ENCODE peak calls at places on chromosomes 5 and 9, in five cellular contexts. One of them, this sample, is unnamed.

GRCh38 chr9:124779368-124780059 is 2.6 kb downstream of the OLFML2A start:
- DNase-seq in astrocyte: peak
- DNase-seq in gastrocnemius medialis: peak
- DNase-seq in A549: peak
- DNase-seq in progenitor cell of endocrine pancreas: no peak
- DNase-seq in this sample: peak

GRCh38 chr5:36570268-36570667 is 36.1 kb upstream of the SLC1A3 start:
- DNase-seq in astrocyte: peak
- DNase-seq in gastrocnemius medialis: no peak
- DNase-seq in A549: no peak
- DNase-seq in progenitor cell of endocrine pancreas: no peak
- DNase-seq in this sample: no peak

GRCh38 chr9:115022760-115023434 is 92.5 kb upstream of the TNFSF8 start:
- DNase-seq in astrocyte: peak
- DNase-seq in gastrocnemius medialis: no peak
- DNase-seq in A549: no peak
- DNase-seq in progenitor cell of endocrine pancreas: no peak
- DNase-seq in this sample: no peak

GRCh38 chr5:4802044-4802443 is 338.1 kb upstream of the ADAMTS16 start:
- DNase-seq in astrocyte: peak
- DNase-seq in gastrocnemius medialis: no peak
- DNase-seq in A549: no peak
- DNase-seq in progenitor cell of endocrine pancreas: no peak
- DNase-seq in this sample: no peak

GRCh38 chr5:159518361-159518760 is 188.1 kb upstream of the IL12B start:
- DNase-seq in astrocyte: peak
- DNase-seq in gastrocnemius medialis: no peak
- DNase-seq in A549: no peak
- DNase-seq in progenitor cell of endocrine pancreas: no peak
- DNase-seq in this sample: no peak

GRCh38 chr5:79190235-79190529 is 45.7 kb upstream of the JMY start:
- DNase-seq in astrocyte: no peak
- DNase-seq in gastrocnemius medialis: no peak
- DNase-seq in A549: no peak
- DNase-seq in progenitor cell of endocrine pancreas: no peak
- DNase-seq in this sample: no peak

GRCh38 chr5:96823900-96824351 is 16.2 kb upstream of the ERAP1 start:
- DNase-seq in astrocyte: peak
- DNase-seq in gastrocnemius medialis: no peak
- DNase-seq in A549: peak
- DNase-seq in progenitor cell of endocrine pancreas: no peak
- DNase-seq in this sample: no peak

GRCh38 chr9:127723013-127723412 is 7.1 kb downstream of the TTC16 start:
- DNase-seq in astrocyte: no peak
- DNase-seq in gastrocnemius medialis: no peak
- DNase-seq in A549: no peak
- DNase-seq in progenitor cell of endocrine pancreas: no peak
- DNase-seq in this sample: no peak

GRCh38 chr9:125561497-125562148 is 145.4 kb downstream of the MAPKAP1 start:
- DNase-seq in astrocyte: no peak
- DNase-seq in gastrocnemius medialis: no peak
- DNase-seq in A549: no peak
- DNase-seq in progenitor cell of endocrine pancreas: no peak
- DNase-seq in this sample: no peak

GRCh38 chr5:103385722-103386121 is 127.2 kb downstream of the MACIR start:
- DNase-seq in astrocyte: no peak
- DNase-seq in gastrocnemius medialis: no peak
- DNase-seq in A549: no peak
- DNase-seq in progenitor cell of endocrine pancreas: no peak
- DNase-seq in this sample: no peak

GRCh38 chr9:78903581-78903980 is 606.7 kb downstream of the PSAT1 start:
- DNase-seq in astrocyte: no peak
- DNase-seq in gastrocnemius medialis: no peak
- DNase-seq in A549: no peak
- DNase-seq in progenitor cell of endocrine pancreas: no peak
- DNase-seq in this sample: no peak

GRCh38 chr9:105713939-105714331 is 19.6 kb downstream of the TMEM38B start:
- DNase-seq in astrocyte: no peak
- DNase-seq in gastrocnemius medialis: no peak
- DNase-seq in A549: no peak
- DNase-seq in progenitor cell of endocrine pancreas: no peak
- DNase-seq in this sample: no peak

GRCh38 chr5:23042231-23042630 is 189.1 kb upstream of the CDH12 start:
- DNase-seq in astrocyte: no peak
- DNase-seq in gastrocnemius medialis: no peak
- DNase-seq in A549: no peak
- DNase-seq in progenitor cell of endocrine pancreas: no peak
- DNase-seq in this sample: no peak

GRCh38 chr9:116795859-116796258 is 108.8 kb downstream of the TRIM32 start:
- DNase-seq in astrocyte: no peak
- DNase-seq in gastrocnemius medialis: no peak
- DNase-seq in A549: no peak
- DNase-seq in progenitor cell of endocrine pancreas: no peak
- DNase-seq in this sample: no peak

GRCh38 chr9:76969716-76970115 is 49.7 kb upstream of the FOXB2 start:
- DNase-seq in astrocyte: no peak
- DNase-seq in gastrocnemius medialis: no peak
- DNase-seq in A549: no peak
- DNase-seq in progenitor cell of endocrine pancreas: no peak
- DNase-seq in this sample: no peak

GRCh38 chr5:168721354-168721753 is 142.2 kb upstream of the PANK3 start:
- DNase-seq in astrocyte: no peak
- DNase-seq in gastrocnemius medialis: no peak
- DNase-seq in A549: no peak
- DNase-seq in progenitor cell of endocrine pancreas: no peak
- DNase-seq in this sample: no peak

GRCh38 chr9:135797507-135798302 is 95.7 kb downstream of the KCNT1 start:
- DNase-seq in astrocyte: no peak
- DNase-seq in gastrocnemius medialis: peak
- DNase-seq in A549: peak
- DNase-seq in progenitor cell of endocrine pancreas: peak
- DNase-seq in this sample: peak

GRCh38 chr5:116622375-116623075 is 47.9 kb upstream of the SEMA6A start:
- DNase-seq in astrocyte: no peak
- DNase-seq in gastrocnemius medialis: no peak
- DNase-seq in A549: no peak
- DNase-seq in progenitor cell of endocrine pancreas: no peak
- DNase-seq in this sample: no peak

GRCh38 chr9:125674981-125675973 is 31.7 kb downstream of the MAPKAP1 start:
- DNase-seq in astrocyte: peak
- DNase-seq in gastrocnemius medialis: no peak
- DNase-seq in A549: peak
- DNase-seq in progenitor cell of endocrine pancreas: no peak
- DNase-seq in this sample: no peak

GRCh38 chr5:10310073-10310779 is 2.5 kb upstream of the CMBL start:
- DNase-seq in astrocyte: peak
- DNase-seq in gastrocnemius medialis: peak
- DNase-seq in A549: peak
- DNase-seq in progenitor cell of endocrine pancreas: no peak
- DNase-seq in this sample: no peak

GRCh38 chr9:3948826-3949578 is 350.9 kb downstream of the GLIS3 start:
- DNase-seq in astrocyte: peak
- DNase-seq in gastrocnemius medialis: no peak
- DNase-seq in A549: no peak
- DNase-seq in progenitor cell of endocrine pancreas: no peak
- DNase-seq in this sample: no peak

GRCh38 chr5:141904551-141904950 is 19.1 kb upstream of the DELE1 start:
- DNase-seq in astrocyte: no peak
- DNase-seq in gastrocnemius medialis: no peak
- DNase-seq in A549: no peak
- DNase-seq in progenitor cell of endocrine pancreas: no peak
- DNase-seq in this sample: no peak

GRCh38 chr9:106619211-106619610 is 243.8 kb upstream of the ZNF462 start:
- DNase-seq in astrocyte: peak
- DNase-seq in gastrocnemius medialis: no peak
- DNase-seq in A549: no peak
- DNase-seq in progenitor cell of endocrine pancreas: no peak
- DNase-seq in this sample: no peak

GRCh38 chr9:101376117-101376866 is 8.5 kb downstream of the BAAT start:
- DNase-seq in astrocyte: peak
- DNase-seq in gastrocnemius medialis: no peak
- DNase-seq in A549: peak
- DNase-seq in progenitor cell of endocrine pancreas: no peak
- DNase-seq in this sample: no peak

GRCh38 chr5:90477073-90477472 is 2.4 kb downstream of the POLR3G start:
- DNase-seq in astrocyte: no peak
- DNase-seq in gastrocnemius medialis: no peak
- DNase-seq in A549: no peak
- DNase-seq in progenitor cell of endocrine pancreas: no peak
- DNase-seq in this sample: peak

GRCh38 chr5:152113401-152113800 is 188.8 kb upstream of the GLRA1 start:
- DNase-seq in astrocyte: no peak
- DNase-seq in gastrocnemius medialis: no peak
- DNase-seq in A549: no peak
- DNase-seq in progenitor cell of endocrine pancreas: no peak
- DNase-seq in this sample: no peak

GRCh38 chr9:136786451-136786850 is 4.7 kb upstream of the TMEM141 start:
- DNase-seq in astrocyte: no peak
- DNase-seq in gastrocnemius medialis: no peak
- DNase-seq in A549: no peak
- DNase-seq in progenitor cell of endocrine pancreas: no peak
- DNase-seq in this sample: no peak

GRCh38 chr9:35579130-35579529 is 25.9 kb upstream of the TESK1 start:
- DNase-seq in astrocyte: no peak
- DNase-seq in gastrocnemius medialis: no peak
- DNase-seq in A549: no peak
- DNase-seq in progenitor cell of endocrine pancreas: no peak
- DNase-seq in this sample: no peak

GRCh38 chr5:15645376-15645775 is 145.4 kb downstream of the FBXL7 start:
- DNase-seq in astrocyte: peak
- DNase-seq in gastrocnemius medialis: no peak
- DNase-seq in A549: no peak
- DNase-seq in progenitor cell of endocrine pancreas: no peak
- DNase-seq in this sample: no peak

GRCh38 chr5:66440202-66440680 is 156.0 kb upstream of the MAST4 start:
- DNase-seq in astrocyte: peak
- DNase-seq in gastrocnemius medialis: no peak
- DNase-seq in A549: no peak
- DNase-seq in progenitor cell of endocrine pancreas: no peak
- DNase-seq in this sample: no peak

GRCh38 chr9:133440884-133441283 is 18.7 kb downstream of the ADAMTS13 start:
- DNase-seq in astrocyte: no peak
- DNase-seq in gastrocnemius medialis: no peak
- DNase-seq in A549: no peak
- DNase-seq in progenitor cell of endocrine pancreas: no peak
- DNase-seq in this sample: no peak

GRCh38 chr5:145697251-145698016 is 137.7 kb downstream of the PRELID2 start:
- DNase-seq in astrocyte: peak
- DNase-seq in gastrocnemius medialis: no peak
- DNase-seq in A549: peak
- DNase-seq in progenitor cell of endocrine pancreas: no peak
- DNase-seq in this sample: peak

GRCh38 chr5:62354028-62354874 is 48.2 kb downstream of the KIF2A start:
- DNase-seq in astrocyte: peak
- DNase-seq in gastrocnemius medialis: no peak
- DNase-seq in A549: peak
- DNase-seq in progenitor cell of endocrine pancreas: no peak
- DNase-seq in this sample: no peak

GRCh38 chr9:108580021-108580439 is 275.8 kb downstream of the ACTL7B start:
- DNase-seq in astrocyte: no peak
- DNase-seq in gastrocnemius medialis: no peak
- DNase-seq in A549: peak
- DNase-seq in progenitor cell of endocrine pancreas: no peak
- DNase-seq in this sample: no peak

GRCh38 chr9:130992059-130993032 is 16.6 kb upstream of the LAMC3 start:
- DNase-seq in astrocyte: no peak
- DNase-seq in gastrocnemius medialis: no peak
- DNase-seq in A549: no peak
- DNase-seq in progenitor cell of endocrine pancreas: no peak
- DNase-seq in this sample: no peak

GRCh38 chr5:179820483-179821297 is at the start of gene SQSTM1:
- DNase-seq in astrocyte: peak
- DNase-seq in gastrocnemius medialis: peak
- DNase-seq in A549: peak
- DNase-seq in progenitor cell of endocrine pancreas: peak
- DNase-seq in this sample: peak
- TF ChIP-seq CTCF in astrocyte: no peak
- TF ChIP-seq CTCF in gastrocnemius medialis: peak
- TF ChIP-seq CTCF in A549: no peak
- TF ChIP-seq CTCF in progenitor cell of endocrine pancreas: peak
- TF ChIP-seq CTCF in this sample: no peak

GRCh38 chr5:171629221-171630005 is 156.2 kb upstream of the SMIM23 start:
- DNase-seq in astrocyte: no peak
- DNase-seq in gastrocnemius medialis: no peak
- DNase-seq in A549: peak
- DNase-seq in progenitor cell of endocrine pancreas: no peak
- DNase-seq in this sample: no peak
- TF ChIP-seq CTCF in astrocyte: peak
- TF ChIP-seq CTCF in gastrocnemius medialis: no peak
- TF ChIP-seq CTCF in A549: no peak
- TF ChIP-seq CTCF in progenitor cell of endocrine pancreas: no peak
- TF ChIP-seq CTCF in this sample: no peak

DNA sequence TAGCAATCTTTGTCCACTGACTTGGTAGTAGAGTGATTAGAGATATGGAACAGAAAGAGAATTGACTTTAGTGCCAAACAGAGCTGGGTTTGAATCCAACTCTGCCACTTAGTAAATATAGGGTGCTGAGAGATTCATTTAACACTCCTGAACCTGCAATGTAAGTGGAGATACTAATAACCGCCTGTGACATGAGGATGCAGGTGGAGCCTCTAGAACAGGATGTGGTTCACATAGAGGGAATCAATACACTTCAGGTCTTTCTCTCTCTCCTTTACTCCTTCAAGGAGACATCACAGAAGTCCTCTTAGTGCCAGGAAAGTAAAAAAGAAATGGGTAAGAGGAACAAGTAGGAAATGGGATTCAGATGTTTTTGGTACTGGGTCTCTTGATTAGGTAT is 49.8 kb downstream of the TRPM3 start:
- DNase-seq in astrocyte: no peak
- DNase-seq in gastrocnemius medialis: no peak
- DNase-seq in A549: no peak
- DNase-seq in progenitor cell of endocrine pancreas: no peak
- DNase-seq in this sample: no peak
- TF ChIP-seq CTCF in astrocyte: no peak
- TF ChIP-seq CTCF in gastrocnemius medialis: no peak
- TF ChIP-seq CTCF in A549: no peak
- TF ChIP-seq CTCF in progenitor cell of endocrine pancreas: no peak
- TF ChIP-seq CTCF in this sample: no peak

DNA sequence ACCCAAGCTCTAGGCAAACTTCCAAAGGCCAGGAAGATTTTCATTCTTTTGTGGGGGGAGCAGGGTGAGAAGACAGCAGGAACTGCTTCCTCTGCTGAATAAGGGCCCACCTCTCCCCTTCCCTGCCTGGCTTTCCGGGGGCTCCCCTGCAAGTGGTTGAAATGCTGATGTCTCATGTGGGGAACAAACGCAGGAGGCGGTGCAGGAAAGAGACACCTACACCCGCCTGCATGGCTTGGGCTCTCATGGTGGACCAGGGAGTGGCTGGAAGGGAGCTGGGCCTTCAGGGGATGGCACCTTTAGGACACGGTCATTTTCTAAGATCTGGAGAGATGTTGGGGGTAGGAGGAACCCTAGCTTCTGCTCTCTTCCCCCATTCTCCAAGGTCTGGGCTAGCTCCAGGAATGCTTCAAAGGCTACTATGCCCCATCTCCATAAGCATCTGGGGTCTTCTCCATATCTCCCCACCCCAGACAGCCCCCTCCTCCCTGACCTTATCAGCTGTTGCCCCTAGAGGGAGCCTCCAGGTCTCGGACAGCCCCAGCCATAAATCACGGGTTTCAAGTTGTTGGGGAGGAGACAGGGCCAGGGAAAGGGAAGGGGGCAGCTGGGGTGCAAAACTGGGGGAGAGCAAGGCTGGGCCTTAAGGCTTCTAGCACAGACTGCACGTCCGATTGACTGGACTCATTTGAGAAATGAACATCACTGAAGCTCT is 76.6 kb downstream of the PSD2 start:
- DNase-seq in astrocyte: no peak
- DNase-seq in gastrocnemius medialis: no peak
- DNase-seq in A549: no peak
- DNase-seq in progenitor cell of endocrine pancreas: no peak
- DNase-seq in this sample: peak
- TF ChIP-seq CTCF in astrocyte: no peak
- TF ChIP-seq CTCF in gastrocnemius medialis: no peak
- TF ChIP-seq CTCF in A549: no peak
- TF ChIP-seq CTCF in progenitor cell of endocrine pancreas: peak
- TF ChIP-seq CTCF in this sample: peak